ENCODE peak calls at places on chromosomes 1 and 21, in nine cellular contexts. One of them, this sample, is unnamed.

GRCh38 chr1:26237230-26237966 is 3.4 kb downstream of the CEP85 start:
- DNase-seq in cardiac muscle cell: no peak
- DNase-seq in retinal pigment epithelial cell: no peak
- DNase-seq in fibroblast of mammary gland: peak
- DNase-seq in uterus: no peak
- DNase-seq in spleen: no peak
- DNase-seq in breast epithelium: no peak
- DNase-seq in fibroblast of the aortic adventitia: peak
- DNase-seq in fibroblast of lung: peak
- DNase-seq in this sample: peak

GRCh38 chr1:90236493-90236892 is 241.6 kb downstream of the ZNF326 start:
- DNase-seq in spleen: no peak
- DNase-seq in fibroblast of mammary gland: no peak
- DNase-seq in fibroblast of lung: no peak
- DNase-seq in cardiac muscle cell: no peak
- DNase-seq in fibroblast of the aortic adventitia: no peak
- DNase-seq in retinal pigment epithelial cell: no peak
- DNase-seq in breast epithelium: no peak
- DNase-seq in uterus: no peak
- DNase-seq in this sample: no peak

GRCh38 chr1:167715653-167716302 is 6.0 kb upstream of the MPZL1 start:
- DNase-seq in fibroblast of the aortic adventitia: no peak
- DNase-seq in retinal pigment epithelial cell: no peak
- DNase-seq in fibroblast of mammary gland: no peak
- DNase-seq in cardiac muscle cell: peak
- DNase-seq in uterus: no peak
- DNase-seq in spleen: no peak
- DNase-seq in fibroblast of lung: no peak
- DNase-seq in breast epithelium: no peak
- DNase-seq in this sample: no peak

GRCh38 chr1:15501208-15502032 is 22.6 kb downstream of the CASP9 start:
- DNase-seq in fibroblast of mammary gland: peak
- DNase-seq in fibroblast of the aortic adventitia: peak
- DNase-seq in cardiac muscle cell: peak
- DNase-seq in fibroblast of lung: peak
- DNase-seq in spleen: peak
- DNase-seq in breast epithelium: no peak
- DNase-seq in uterus: no peak
- DNase-seq in retinal pigment epithelial cell: peak
- DNase-seq in this sample: peak

GRCh38 chr21:39373634-39374033 is 24.7 kb upstream of the HMGN1 start:
- DNase-seq in fibroblast of mammary gland: peak
- DNase-seq in retinal pigment epithelial cell: no peak
- DNase-seq in fibroblast of lung: peak
- DNase-seq in uterus: no peak
- DNase-seq in spleen: no peak
- DNase-seq in breast epithelium: no peak
- DNase-seq in fibroblast of the aortic adventitia: peak
- DNase-seq in cardiac muscle cell: peak
- DNase-seq in this sample: peak

GRCh38 chr1:8335246-8335645 is 17.3 kb downstream of the SLC45A1 start:
- DNase-seq in spleen: no peak
- DNase-seq in fibroblast of the aortic adventitia: no peak
- DNase-seq in breast epithelium: no peak
- DNase-seq in uterus: no peak
- DNase-seq in fibroblast of mammary gland: no peak
- DNase-seq in fibroblast of lung: no peak
- DNase-seq in cardiac muscle cell: no peak
- DNase-seq in retinal pigment epithelial cell: no peak
- DNase-seq in this sample: no peak

GRCh38 chr1:206128192-206128591 is 11.0 kb upstream of the AVPR1B start:
- DNase-seq in cardiac muscle cell: no peak
- DNase-seq in uterus: no peak
- DNase-seq in breast epithelium: no peak
- DNase-seq in fibroblast of the aortic adventitia: peak
- DNase-seq in retinal pigment epithelial cell: no peak
- DNase-seq in fibroblast of lung: no peak
- DNase-seq in fibroblast of mammary gland: no peak
- DNase-seq in spleen: no peak
- DNase-seq in this sample: peak

GRCh38 chr1:89953929-89954328 is 41.0 kb upstream of the ZNF326 start:
- DNase-seq in spleen: no peak
- DNase-seq in fibroblast of the aortic adventitia: no peak
- DNase-seq in retinal pigment epithelial cell: no peak
- DNase-seq in cardiac muscle cell: no peak
- DNase-seq in uterus: no peak
- DNase-seq in fibroblast of lung: no peak
- DNase-seq in breast epithelium: no peak
- DNase-seq in fibroblast of mammary gland: no peak
- DNase-seq in this sample: no peak

GRCh38 chr1:50929376-50929958 is 30.6 kb downstream of the FAF1 start:
- DNase-seq in fibroblast of lung: peak
- DNase-seq in breast epithelium: no peak
- DNase-seq in retinal pigment epithelial cell: peak
- DNase-seq in uterus: no peak
- DNase-seq in fibroblast of the aortic adventitia: peak
- DNase-seq in cardiac muscle cell: peak
- DNase-seq in spleen: no peak
- DNase-seq in fibroblast of mammary gland: peak
- DNase-seq in this sample: peak

GRCh38 chr1:179034720-179035119 is 9.0 kb downstream of the FAM20B start:
- DNase-seq in fibroblast of the aortic adventitia: peak
- DNase-seq in breast epithelium: no peak
- DNase-seq in spleen: no peak
- DNase-seq in retinal pigment epithelial cell: no peak
- DNase-seq in fibroblast of mammary gland: peak
- DNase-seq in cardiac muscle cell: no peak
- DNase-seq in uterus: no peak
- DNase-seq in fibroblast of lung: peak
- DNase-seq in this sample: no peak

GRCh38 chr1:31790140-31790539 is 25.7 kb downstream of the SPOCD1 start:
- DNase-seq in fibroblast of lung: no peak
- DNase-seq in cardiac muscle cell: no peak
- DNase-seq in fibroblast of mammary gland: no peak
- DNase-seq in spleen: peak
- DNase-seq in retinal pigment epithelial cell: no peak
- DNase-seq in breast epithelium: no peak
- DNase-seq in uterus: no peak
- DNase-seq in fibroblast of the aortic adventitia: no peak
- DNase-seq in this sample: no peak

GRCh38 chr1:65952692-65953091 is 160.0 kb downstream of the PDE4B start:
- DNase-seq in uterus: no peak
- DNase-seq in fibroblast of lung: peak
- DNase-seq in retinal pigment epithelial cell: no peak
- DNase-seq in breast epithelium: no peak
- DNase-seq in fibroblast of the aortic adventitia: peak
- DNase-seq in spleen: no peak
- DNase-seq in cardiac muscle cell: no peak
- DNase-seq in fibroblast of mammary gland: peak
- DNase-seq in this sample: no peak

GRCh38 chr1:100463809-100464424 is 74.0 kb upstream of the GPR88 start:
- DNase-seq in retinal pigment epithelial cell: no peak
- DNase-seq in fibroblast of mammary gland: peak
- DNase-seq in breast epithelium: no peak
- DNase-seq in fibroblast of lung: peak
- DNase-seq in cardiac muscle cell: peak
- DNase-seq in spleen: peak
- DNase-seq in uterus: no peak
- DNase-seq in fibroblast of the aortic adventitia: peak
- DNase-seq in this sample: peak

GRCh38 chr1:109655624-109656519 is at the start of gene GSTM4:
- DNase-seq in fibroblast of the aortic adventitia: peak
- DNase-seq in breast epithelium: peak
- DNase-seq in fibroblast of lung: peak
- DNase-seq in uterus: peak
- DNase-seq in spleen: peak
- DNase-seq in retinal pigment epithelial cell: no peak
- DNase-seq in cardiac muscle cell: peak
- DNase-seq in fibroblast of mammary gland: peak
- DNase-seq in this sample: peak

GRCh38 chr1:163265547-163265946 is 56.2 kb upstream of the NUF2 start:
- DNase-seq in cardiac muscle cell: no peak
- DNase-seq in uterus: no peak
- DNase-seq in fibroblast of lung: no peak
- DNase-seq in retinal pigment epithelial cell: no peak
- DNase-seq in breast epithelium: no peak
- DNase-seq in fibroblast of the aortic adventitia: no peak
- DNase-seq in spleen: no peak
- DNase-seq in fibroblast of mammary gland: no peak
- DNase-seq in this sample: no peak

GRCh38 chr1:202982715-202983435 is 15.8 kb upstream of the CYB5R1 start:
- DNase-seq in spleen: no peak
- DNase-seq in fibroblast of mammary gland: no peak
- DNase-seq in fibroblast of lung: no peak
- DNase-seq in uterus: no peak
- DNase-seq in breast epithelium: no peak
- DNase-seq in cardiac muscle cell: no peak
- DNase-seq in retinal pigment epithelial cell: no peak
- DNase-seq in fibroblast of the aortic adventitia: no peak
- DNase-seq in this sample: peak

DNA sequence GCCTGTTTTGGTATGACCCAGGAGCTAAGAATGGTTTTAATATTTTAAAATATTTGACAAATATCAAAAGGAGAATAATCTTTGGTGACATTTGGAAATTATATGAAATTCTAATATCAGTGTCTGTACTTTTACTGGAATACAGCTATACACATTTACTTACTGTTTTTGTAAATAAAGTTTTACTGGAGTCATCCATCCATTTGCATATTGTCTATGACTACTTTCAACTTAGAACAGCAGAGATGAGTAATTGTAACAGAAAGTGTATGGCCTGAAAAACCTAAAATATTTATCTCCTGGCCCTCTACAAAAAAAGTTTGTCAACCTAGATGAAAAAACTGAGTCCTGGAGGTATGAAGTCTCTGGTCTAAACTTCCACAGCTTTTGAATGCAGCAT is 5.8 kb upstream of the MAP3K7CL start:
- DNase-seq in uterus: no peak
- DNase-seq in cardiac muscle cell: no peak
- DNase-seq in fibroblast of mammary gland: no peak
- DNase-seq in retinal pigment epithelial cell: no peak
- DNase-seq in fibroblast of lung: no peak
- DNase-seq in spleen: no peak
- DNase-seq in fibroblast of the aortic adventitia: no peak
- DNase-seq in breast epithelium: no peak
- DNase-seq in this sample: no peak
- H3K4me3 ChIP-seq in uterus: no peak
- H3K4me3 ChIP-seq in cardiac muscle cell: no peak
- H3K4me3 ChIP-seq in fibroblast of mammary gland: no peak
- H3K4me3 ChIP-seq in retinal pigment epithelial cell: no peak
- H3K4me3 ChIP-seq in fibroblast of lung: no peak
- H3K4me3 ChIP-seq in spleen: no peak
- H3K4me3 ChIP-seq in fibroblast of the aortic adventitia: no peak
- H3K4me3 ChIP-seq in breast epithelium: no peak
- H3K4me3 ChIP-seq in this sample: no peak

DNA sequence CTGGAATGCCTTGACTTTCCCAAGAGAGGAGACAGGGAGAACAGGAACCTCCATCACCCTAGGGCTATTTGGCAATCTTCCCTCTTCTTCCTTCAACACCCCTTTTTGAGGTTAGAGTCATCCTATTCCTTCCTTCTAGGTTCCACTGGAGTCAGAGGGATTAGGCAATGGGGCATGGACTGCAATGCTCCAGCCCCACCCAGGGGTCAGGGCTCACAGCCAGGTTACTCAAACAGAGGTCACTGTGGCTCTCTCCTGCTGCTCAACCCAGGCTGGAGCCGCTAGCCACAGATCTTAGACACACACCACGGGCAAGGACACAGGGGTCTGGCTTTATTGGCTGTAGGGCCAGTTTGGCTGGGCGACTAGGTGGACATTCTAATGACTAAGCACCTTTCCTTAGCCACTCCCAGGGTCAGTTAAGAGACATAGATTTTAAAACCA is 145.5 kb upstream of the NRIP1 start:
- DNase-seq in retinal pigment epithelial cell: no peak
- DNase-seq in spleen: peak
- DNase-seq in uterus: no peak
- DNase-seq in fibroblast of the aortic adventitia: peak
- DNase-seq in cardiac muscle cell: no peak
- DNase-seq in fibroblast of lung: no peak
- DNase-seq in breast epithelium: no peak
- DNase-seq in fibroblast of mammary gland: peak
- DNase-seq in this sample: peak
- TF ChIP-seq CTCF in retinal pigment epithelial cell: no peak
- TF ChIP-seq CTCF in spleen: no peak
- TF ChIP-seq CTCF in uterus: no peak
- TF ChIP-seq CTCF in fibroblast of the aortic adventitia: no peak
- TF ChIP-seq CTCF in cardiac muscle cell: no peak
- TF ChIP-seq CTCF in fibroblast of lung: no peak
- TF ChIP-seq CTCF in breast epithelium: no peak
- TF ChIP-seq CTCF in fibroblast of mammary gland: no peak
- TF ChIP-seq CTCF in this sample: no peak

GRCh38 chr1:6248798-6249731 is 5.1 kb downstream of the HES3 start:
- DNase-seq in breast epithelium: no peak
- DNase-seq in uterus: no peak
- DNase-seq in spleen: no peak
- DNase-seq in fibroblast of the aortic adventitia: no peak
- DNase-seq in cardiac muscle cell: peak
- DNase-seq in retinal pigment epithelial cell: no peak
- DNase-seq in fibroblast of mammary gland: peak
- DNase-seq in fibroblast of lung: peak
- DNase-seq in this sample: no peak
- H3K4me3 ChIP-seq in breast epithelium: peak
- H3K4me3 ChIP-seq in uterus: no peak
- H3K4me3 ChIP-seq in spleen: peak
- H3K4me3 ChIP-seq in fibroblast of the aortic adventitia: no peak
- H3K4me3 ChIP-seq in cardiac muscle cell: no peak
- H3K4me3 ChIP-seq in retinal pigment epithelial cell: no peak
- H3K4me3 ChIP-seq in fibroblast of mammary gland: no peak
- H3K4me3 ChIP-seq in fibroblast of lung: peak
- H3K4me3 ChIP-seq in this sample: no peak

GRCh38 chr1:64517640-64518039 is 47.7 kb downstream of the CACHD1 start:
- DNase-seq in breast epithelium: no peak
- DNase-seq in spleen: no peak
- DNase-seq in cardiac muscle cell: no peak
- DNase-seq in uterus: no peak
- DNase-seq in fibroblast of mammary gland: no peak
- DNase-seq in fibroblast of lung: no peak
- DNase-seq in fibroblast of the aortic adventitia: no peak
- DNase-seq in retinal pigment epithelial cell: no peak
- DNase-seq in this sample: no peak
- TF ChIP-seq CTCF in breast epithelium: no peak
- TF ChIP-seq CTCF in spleen: no peak
- TF ChIP-seq CTCF in cardiac muscle cell: no peak
- TF ChIP-seq CTCF in uterus: no peak
- TF ChIP-seq CTCF in fibroblast of mammary gland: no peak
- TF ChIP-seq CTCF in fibroblast of lung: no peak
- TF ChIP-seq CTCF in fibroblast of the aortic adventitia: no peak
- TF ChIP-seq CTCF in retinal pigment epithelial cell: no peak
- TF ChIP-seq CTCF in this sample: no peak

GRCh38 chr21:16366207-16366606 is 636.4 kb downstream of the USP25 start:
- DNase-seq in fibroblast of the aortic adventitia: no peak
- DNase-seq in spleen: no peak
- DNase-seq in cardiac muscle cell: no peak
- DNase-seq in breast epithelium: no peak
- DNase-seq in retinal pigment epithelial cell: no peak
- DNase-seq in uterus: no peak
- DNase-seq in fibroblast of mammary gland: no peak
- DNase-seq in fibroblast of lung: no peak
- DNase-seq in this sample: no peak
- H3K4me3 ChIP-seq in fibroblast of the aortic adventitia: no peak
- H3K4me3 ChIP-seq in spleen: no peak
- H3K4me3 ChIP-seq in cardiac muscle cell: no peak
- H3K4me3 ChIP-seq in breast epithelium: no peak
- H3K4me3 ChIP-seq in retinal pigment epithelial cell: no peak
- H3K4me3 ChIP-seq in uterus: no peak
- H3K4me3 ChIP-seq in fibroblast of mammary gland: no peak
- H3K4me3 ChIP-seq in fibroblast of lung: no peak
- H3K4me3 ChIP-seq in this sample: no peak

GRCh38 chr1:37479255-37480124 is 5.1 kb downstream of the ZC3H12A start:
- DNase-seq in retinal pigment epithelial cell: peak
- DNase-seq in cardiac muscle cell: no peak
- DNase-seq in fibroblast of mammary gland: peak
- DNase-seq in breast epithelium: peak
- DNase-seq in uterus: peak
- DNase-seq in spleen: peak
- DNase-seq in fibroblast of the aortic adventitia: peak
- DNase-seq in fibroblast of lung: peak
- DNase-seq in this sample: peak
- TF ChIP-seq CTCF in retinal pigment epithelial cell: no peak
- TF ChIP-seq CTCF in cardiac muscle cell: no peak
- TF ChIP-seq CTCF in fibroblast of mammary gland: no peak
- TF ChIP-seq CTCF in breast epithelium: no peak
- TF ChIP-seq CTCF in uterus: no peak
- TF ChIP-seq CTCF in spleen: no peak
- TF ChIP-seq CTCF in fibroblast of the aortic adventitia: no peak
- TF ChIP-seq CTCF in fibroblast of lung: no peak
- TF ChIP-seq CTCF in this sample: no peak

This sample was measured in epithelial cell of esophagus.